ENCODE peak calls at places on chromosomes 4 and X, in four cellular contexts. L is aorta; Z is naive thymus-derived CD4-positive, alpha-beta T cell; F is Peyer's patch. X is an unnamed sample.

GRCh38 chr4:123892997-123893745 is 496.6 kb downstream of the SPRY1 start:
- DNase-seq in L (no peak), Z (no peak), F (no peak), X (no peak)

GRCh38 chr4:47490550-47490949 is 5.5 kb downstream of the ATP10D start:
- DNase-seq in L (no peak), Z (no peak), F (no peak), X (no peak)

GRCh38 chr4:156870166-156870565 is 101.4 kb downstream of the PDGFC start:
- DNase-seq in L (no peak), Z (no peak), F (no peak), X (no peak)

GRCh38 chr4:4763815-4764202 is 95.7 kb upstream of the MSX1 start:
- DNase-seq in L (no peak), Z (no peak), F (no peak), X (no peak)

GRCh38 chr4:3836041-3836801 is 70.0 kb downstream of the ADRA2C start:
- DNase-seq in L (no peak), Z (no peak), F (no peak), X (no peak)

GRCh38 chrX:134603806-134604700 is 54.2 kb downstream of the PLAC1 start:
- DNase-seq in L (no peak), Z (no peak), F (no peak), X (no peak)

GRCh38 chr4:183876268-183876934 is 28.7 kb upstream of the STOX2 start:
- DNase-seq in L (peak; percentile 94), Z (no peak), F (peak; percentile 53), X (no peak)

GRCh38 chr4:61064636-61065035 is 135.5 kb upstream of the ADGRL3 start:
- DNase-seq in L (no peak), Z (no peak), F (no peak), X (no peak)

GRCh38 chr4:189176002-189176401 is 764.7 kb upstream of the FRG1 start:
- DNase-seq in L (no peak), Z (no peak), F (no peak), X (no peak)

GRCh38 chrX:63350551-63350950 is 581 bp downstream of the SPIN4 start:
- DNase-seq in L (peak; percentile 75), Z (peak; percentile 4), F (peak; percentile 55), X (peak; percentile 1)

GRCh38 chrX:10021461-10022272 is 54.5 kb downstream of the CLDN34 start:
- DNase-seq in L (no peak), Z (no peak), F (peak; percentile 41), X (no peak)

GRCh38 chr4:120765271-120765985 is 157.1 kb downstream of the PRDM5 start:
- DNase-seq in L (no peak), Z (no peak), F (no peak), X (no peak)

GRCh38 chr4:174873931-174874330 is 44.2 kb upstream of the ADAM29 start:
- DNase-seq in L (no peak), Z (no peak), F (no peak), X (no peak)

GRCh38 chr4:5409980-5410618 is 298.3 kb downstream of the EVC2 start:
- DNase-seq in L (no peak), Z (no peak), F (no peak), X (no peak)

GRCh38 chrX:49627030-49627777 is 28.4 kb downstream of the GAGE1 start:
- DNase-seq in L (no peak), Z (peak; percentile 3), F (no peak), X (peak; percentile 4)

GRCh38 chr4:113355550-113356371 is 306.3 kb downstream of the ANK2 start:
- DNase-seq in L (no peak), Z (peak; percentile 16), F (peak; percentile 63), X (peak; percentile 3)

GRCh38 chr4:99755223-99755944 is 61.2 kb upstream of the DAPP1 start:
- DNase-seq in L (no peak), Z (no peak), F (no peak), X (no peak)

GRCh38 chr4:79780129-79780528 is 292.9 kb downstream of the ANTXR2 start:
- DNase-seq in L (no peak), Z (no peak), F (no peak), X (no peak)

GRCh38 chr4:86497980-86498379 is 96.1 kb upstream of the PTPN13 start:
- DNase-seq in L (no peak), Z (no peak), F (no peak), X (no peak)

GRCh38 chr4:48454591-48454990 is 28.6 kb upstream of the SLC10A4 start:
- DNase-seq in L (no peak), Z (no peak), F (no peak), X (no peak)

GRCh38 chrX:57227691-57228090 is 58.8 kb upstream of the FAAH2 start:
- DNase-seq in L (no peak), Z (no peak), F (no peak), X (no peak)

DNA sequence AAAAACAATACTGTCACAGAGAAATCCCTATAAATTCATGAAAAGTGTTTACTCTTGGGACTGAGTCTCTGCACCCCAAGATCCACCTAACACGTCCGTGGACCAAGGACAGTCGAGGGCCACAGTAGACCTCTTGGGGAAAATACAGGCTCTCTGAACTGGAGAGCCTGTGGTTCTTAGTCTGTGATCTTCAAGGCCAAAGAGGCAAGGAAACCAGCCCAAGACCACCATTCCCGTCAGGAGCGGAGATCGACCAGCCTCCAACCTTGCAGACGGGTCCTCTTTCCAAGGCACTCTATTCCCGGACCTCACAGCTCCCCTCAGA is 1.6 kb upstream of the APBB2 start:
- DNase-seq in L (no peak), Z (no peak), F (no peak), X (no peak)
- H3K27ac ChIP-seq in L (peak overlapping the region; percentile 44), Z (no peak overlapping the region), F (peak overlapping the region; percentile 80), X (no peak overlapping the region)

GRCh38 chr4:37673523-37674192 is 12.5 kb downstream of the RELL1 start:
- DNase-seq in L (no peak), Z (no peak), F (no peak), X (no peak)
- H3K4me1 ChIP-seq in L (no peaks in the 10 kb centered on the region), Z (peaks cover 21% of the 10 kb centered on the region), F (peaks cover 9% of the 10 kb centered on the region), X (peaks cover 19% of the 10 kb centered on the region)

GRCh38 chr4:105158837-105159236 is 12.2 kb downstream of the TET2 start:
- DNase-seq in L (no peak), Z (no peak), F (no peak), X (no peak)

GRCh38 chr4:105166066-105166465 is 19.4 kb downstream of the TET2 start:
- DNase-seq in L (no peak), Z (no peak), F (no peak), X (no peak)

GRCh38 chr4:105164548-105164947 is 17.9 kb downstream of the TET2 start:
- DNase-seq in L (no peak), Z (no peak), F (no peak), X (no peak)

DNA sequence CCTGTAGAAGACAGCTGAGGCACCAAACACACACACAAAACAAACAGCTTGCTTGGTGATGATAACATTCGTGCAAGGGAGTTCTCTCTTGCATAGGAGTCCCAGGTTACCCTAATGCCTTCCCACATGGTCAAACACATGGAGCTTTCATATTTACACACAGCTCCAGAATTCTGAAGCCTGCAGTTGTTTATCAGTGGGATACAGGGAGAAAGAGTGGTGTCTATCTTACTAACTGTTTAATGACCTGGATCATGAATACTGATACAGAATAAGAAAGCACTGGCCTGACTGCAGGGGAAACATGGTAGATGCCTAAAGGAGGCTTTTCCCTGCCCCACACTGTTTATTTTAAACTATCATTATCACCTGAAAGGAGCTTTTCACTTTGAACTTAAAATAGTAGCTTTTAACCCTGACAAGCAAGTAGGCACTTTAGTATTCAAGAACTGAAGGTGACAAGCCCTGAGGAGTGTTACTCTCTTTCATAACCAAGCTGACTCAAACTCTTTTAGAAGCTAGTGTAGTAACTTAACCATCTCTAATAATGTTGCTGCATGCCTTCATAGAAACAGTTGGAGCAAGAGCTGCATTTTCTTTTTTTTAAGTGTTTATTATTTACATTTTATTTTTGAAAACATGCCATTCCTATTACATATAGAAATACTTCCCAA is 15.6 kb downstream of the TET2 start:
- DNase-seq in L (no peak), Z (no peak), F (no peak), X (no peak)
- H3K27ac ChIP-seq in L (no peak overlapping the region), Z (no peak overlapping the region), F (no peak overlapping the region), X (no peak overlapping the region)

GRCh38 chr4:139556071-139556734 is at the start of gene SETD7:
- DNase-seq in L (peak; percentile 92), Z (peak; percentile 48), F (peak; percentile 84), X (peak; percentile 36)
- H3K4me1 ChIP-seq in L (peaks cover 5% of the 10 kb centered on the region), Z (peaks cover 12% of the 10 kb centered on the region), F (no peaks in the 10 kb centered on the region), X (peaks cover 28% of the 10 kb centered on the region)

DNA sequence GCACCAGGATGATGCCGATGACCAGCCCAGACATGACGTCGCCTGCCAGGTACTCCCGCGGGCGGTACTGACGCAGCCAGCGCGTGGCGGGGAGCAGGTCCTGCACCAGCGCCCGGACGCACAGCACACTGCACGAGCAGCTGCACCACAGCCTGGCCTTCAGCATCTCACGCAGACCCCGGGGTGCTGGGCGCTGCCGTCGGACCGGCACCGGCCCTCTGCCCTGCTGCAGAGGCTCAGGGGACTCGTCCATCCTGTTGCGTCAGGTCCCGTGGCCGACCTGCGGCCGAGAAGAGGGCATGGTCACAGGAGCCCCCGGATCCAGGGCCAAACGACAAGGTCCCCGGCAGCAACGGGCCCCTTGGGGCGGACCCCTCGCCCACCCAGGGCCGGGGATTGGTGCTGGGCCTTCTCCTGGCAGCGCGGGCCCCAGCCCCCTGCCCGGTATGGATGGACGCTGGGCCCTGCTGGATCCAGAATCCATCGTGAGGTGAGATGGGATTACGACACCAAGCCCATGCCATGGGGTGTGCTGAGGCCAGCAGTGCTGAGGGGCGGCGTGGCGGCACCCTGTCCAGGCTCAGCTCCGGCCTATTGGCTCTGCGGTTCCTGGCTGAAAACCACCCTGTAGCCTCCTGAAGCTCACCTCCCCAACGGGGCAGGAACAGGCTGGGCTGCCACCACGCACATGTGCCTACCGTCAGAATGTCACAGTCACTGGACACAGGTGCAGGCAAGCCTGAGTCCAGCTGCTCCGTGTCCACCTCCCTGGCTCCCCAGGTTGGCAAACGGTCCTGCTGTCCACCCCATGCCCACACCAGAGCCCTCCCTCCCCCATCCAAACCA is 1.5 kb downstream of the SLC26A1 start:
- DNase-seq in L (no peak), Z (no peak), F (no peak), X (no peak)
- H3K27ac ChIP-seq in L (no peak overlapping the region), Z (no peak overlapping the region), F (peak overlapping the region; percentile 83), X (peak overlapping the region; percentile 77)

GRCh38 chr4:152909901-152910300 is 26.2 kb upstream of the FHDC1 start:
- DNase-seq in L (no peak), Z (no peak), F (no peak), X (no peak)
- H3K4me1 ChIP-seq in L (no peaks in the 10 kb centered on the region), Z (no peaks in the 10 kb centered on the region), F (no peaks in the 10 kb centered on the region), X (no peaks in the 10 kb centered on the region)

GRCh38 chr4:18404642-18405041 is 383.1 kb upstream of the LCORL start:
- DNase-seq in L (no peak), Z (no peak), F (no peak), X (no peak)
- H3K27ac ChIP-seq in L (no peak overlapping the region), Z (no peak overlapping the region), F (no peak overlapping the region), X (no peak overlapping the region)

DNA sequence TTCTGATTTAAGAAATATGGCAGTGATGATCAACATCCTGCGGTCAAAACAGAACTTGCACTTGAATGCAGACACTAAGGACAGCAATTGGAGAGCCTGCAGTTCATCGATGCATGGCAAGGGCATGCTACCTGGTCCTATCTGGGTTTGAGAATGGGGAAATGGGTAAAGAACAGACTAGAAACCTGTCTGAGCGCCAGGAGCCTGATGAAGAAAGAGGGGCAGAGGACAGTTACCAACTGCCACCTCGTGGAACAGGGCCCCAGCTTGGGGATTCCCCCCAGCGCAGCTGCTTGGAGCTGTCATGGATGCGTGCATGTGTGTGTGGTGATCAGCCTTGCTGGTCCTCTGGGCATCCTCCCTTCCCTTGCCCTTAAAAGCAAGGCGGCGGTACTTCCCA is 30.2 kb upstream of the NKRF start:
- DNase-seq in L (no peak), Z (no peak), F (peak; percentile 64), X (no peak)
- H3K4me1 ChIP-seq in L (no peaks in the 10 kb centered on the region), Z (no peaks in the 10 kb centered on the region), F (no peaks in the 10 kb centered on the region), X (no peaks in the 10 kb centered on the region)

GRCh38 chrX:38968344-38968743 is 167.1 kb downstream of the MID1IP1 start:
- DNase-seq in L (no peak), Z (no peak), F (no peak), X (no peak)
- H3K27ac ChIP-seq in L (no peak overlapping the region), Z (no peak overlapping the region), F (no peak overlapping the region), X (no peak overlapping the region)

X was measured in CD8-positive, alpha-beta memory T cell.